ENCODE peak calls at places on chromosomes 1 and 21, in eight cellular contexts. W is lower lobe of right lung; Y is A172; J is choroid plexus epithelial cell; C is natural killer cell treated with Interleukin-12 subunit alpha and Interleukin-12 subunit beta and Interleukin-15 and Interleukin-18, amount 100 ng/mL, for 72 hours; M is SJCRH30; O is T-helper 1 cell; V is activated naive CD8-positive, alpha-beta T cell treated with anti-CD3 and anti-CD28 coated beads, Interleukin-2, amount 50 U/mL, for 24 hours. L is an unnamed sample.

GRCh38 chr1:218779341-218779831 is 394.3 kb upstream of the LYPLAL1 start:
- DNase-seq in W (no peak), Y (no peak), J (no peak), C (no peak), M (no peak), O (no peak), V (no peak), L (no peak)

GRCh38 chr1:43978551-43979260 is at the start of gene B4GALT2:
- DNase-seq in W (no peak), Y (no peak), J (no peak), C (peak; percentile 71), M (peak; percentile 66), O (peak; percentile 35), V (peak; percentile 58), L (peak; percentile 89)

GRCh38 chr1:75964760-75965408 is 32.7 kb upstream of the ASB17 start:
- DNase-seq in W (no peak), Y (no peak), J (peak; percentile 26), C (no peak), M (no peak), O (no peak), V (no peak), L (no peak)

GRCh38 chr1:114352797-114353196 is 158.2 kb downstream of the TRIM33 start:
- DNase-seq in W (no peak), Y (no peak), J (peak; percentile 2), C (no peak), M (peak; percentile 44), O (no peak), V (no peak), L (no peak)

GRCh38 chr1:31712041-31712440 is 8.2 kb upstream of the COL16A1 start:
- DNase-seq in W (no peak), Y (no peak), J (peak; percentile 37), C (no peak), M (no peak), O (no peak), V (no peak), L (no peak)

GRCh38 chr21:29299906-29300546 is 1.3 kb downstream of the BACH1 start:
- DNase-seq in W (peak; percentile 79), Y (peak; percentile 97), J (peak; percentile 95), C (peak; percentile 63), M (peak; percentile 66), O (peak; percentile 10), V (peak; percentile 36), L (peak; percentile 78)

GRCh38 chr1:118881751-118882150 is 106.4 kb downstream of the TBX15 start:
- DNase-seq in W (no peak), Y (no peak), J (no peak), C (no peak), M (no peak), O (no peak), V (no peak), L (no peak)

GRCh38 chr1:159197767-159198557 is 6.7 kb upstream of the ACKR1 start:
- DNase-seq in W (peak; percentile 56), Y (peak; percentile 70), J (peak; percentile 87), C (no peak), M (peak; percentile 70), O (no peak), V (peak; percentile 70), L (peak; percentile 74)

GRCh38 chr1:157910270-157910669 is 68.7 kb upstream of the CD5L start:
- DNase-seq in W (no peak), Y (no peak), J (no peak), C (no peak), M (no peak), O (no peak), V (no peak), L (no peak)

GRCh38 chr1:85344256-85344694 is 67.8 kb upstream of the BCL10 start:
- DNase-seq in W (peak; percentile 54), Y (peak; percentile 68), J (peak; percentile 72), C (no peak), M (peak; percentile 61), O (no peak), V (no peak), L (peak; percentile 39)

GRCh38 chr1:246306415-246307037 is 200.6 kb downstream of the SMYD3 start:
- DNase-seq in W (no peak), Y (peak; percentile 42), J (no peak), C (no peak), M (no peak), O (no peak), V (no peak), L (no peak)

GRCh38 chr1:116762781-116763115 is 8.5 kb downstream of the CD2 start:
- DNase-seq in W (no peak), Y (no peak), J (no peak), C (no peak), M (no peak), O (no peak), V (peak; percentile 47), L (no peak)

GRCh38 chr1:64043976-64044375 is 159.4 kb upstream of the UBE2U start:
- DNase-seq in W (no peak), Y (peak; percentile 59), J (peak; percentile 58), C (no peak), M (no peak), O (no peak), V (no peak), L (peak; percentile 43)

GRCh38 chr1:30605441-30605920 is 117.9 kb downstream of the MATN1 start:
- DNase-seq in W (no peak), Y (no peak), J (no peak), C (no peak), M (no peak), O (no peak), V (no peak), L (no peak)

GRCh38 chr1:236760480-236760879 is 34.6 kb upstream of the MTR start:
- DNase-seq in W (no peak), Y (no peak), J (no peak), C (no peak), M (no peak), O (no peak), V (no peak), L (no peak)

GRCh38 chr1:170929412-170929834 is 5.9 kb upstream of the MROH9 start:
- DNase-seq in W (no peak), Y (no peak), J (peak; percentile 44), C (no peak), M (peak; percentile 24), O (no peak), V (no peak), L (no peak)

GRCh38 chr1:41425369-41425768 is 59.1 kb downstream of the EDN2 start:
- DNase-seq in W (no peak), Y (no peak), J (no peak), C (no peak), M (no peak), O (no peak), V (no peak), L (no peak)

GRCh38 chr1:226128487-226129075 is 58.0 kb downstream of the ACBD3 start:
- DNase-seq in W (peak; percentile 67), Y (peak; percentile 16), J (peak; percentile 42), C (no peak), M (peak; percentile 71), O (no peak), V (no peak), L (peak; percentile 63)